ENCODE peak calls at places on chromosomes 3 and 15, in five cellular contexts. One of them, this sample, is unnamed.

GRCh38 chr3:58487140-58487886 is 4.6 kb upstream of the KCTD6 start:
- DNase-seq in GM12864: no peak
- DNase-seq in mucosa of descending colon: peak
- DNase-seq in AG10803: peak
- DNase-seq in esophagus squamous epithelium: no peak
- DNase-seq in this sample: peak

GRCh38 chr3:57160046-57160730 is 5.0 kb downstream of the IL17RD start:
- DNase-seq in GM12864: no peak
- DNase-seq in mucosa of descending colon: no peak
- DNase-seq in esophagus squamous epithelium: no peak
- DNase-seq in AG10803: no peak
- DNase-seq in this sample: peak

GRCh38 chr15:49163678-49164077 is 6.4 kb upstream of the GALK2 start:
- DNase-seq in AG10803: no peak
- DNase-seq in GM12864: no peak
- DNase-seq in esophagus squamous epithelium: no peak
- DNase-seq in mucosa of descending colon: no peak
- DNase-seq in this sample: no peak

GRCh38 chr15:89801471-89802205 is 13.0 kb downstream of the ANPEP start:
- DNase-seq in AG10803: no peak
- DNase-seq in GM12864: no peak
- DNase-seq in mucosa of descending colon: peak
- DNase-seq in esophagus squamous epithelium: no peak
- DNase-seq in this sample: no peak

GRCh38 chr3:45976191-45977091 is 19.2 kb downstream of the FYCO1 start:
- DNase-seq in esophagus squamous epithelium: no peak
- DNase-seq in GM12864: no peak
- DNase-seq in AG10803: no peak
- DNase-seq in mucosa of descending colon: no peak
- DNase-seq in this sample: no peak

GRCh38 chr3:155581579-155581978 is 163.3 kb downstream of the PLCH1 start:
- DNase-seq in mucosa of descending colon: no peak
- DNase-seq in AG10803: no peak
- DNase-seq in esophagus squamous epithelium: no peak
- DNase-seq in GM12864: no peak
- DNase-seq in this sample: no peak

GRCh38 chr15:38374477-38374876 is 79.5 kb upstream of the FAM98B start:
- DNase-seq in mucosa of descending colon: no peak
- DNase-seq in esophagus squamous epithelium: no peak
- DNase-seq in GM12864: no peak
- DNase-seq in AG10803: no peak
- DNase-seq in this sample: no peak

GRCh38 chr3:126550488-126551051 is 8.2 kb downstream of the C3orf22 start:
- DNase-seq in AG10803: no peak
- DNase-seq in GM12864: no peak
- DNase-seq in esophagus squamous epithelium: no peak
- DNase-seq in mucosa of descending colon: no peak
- DNase-seq in this sample: no peak

GRCh38 chr3:68088216-68088615 is 433.8 kb upstream of the SUCLG2 start:
- DNase-seq in mucosa of descending colon: no peak
- DNase-seq in esophagus squamous epithelium: no peak
- DNase-seq in GM12864: no peak
- DNase-seq in AG10803: no peak
- DNase-seq in this sample: no peak

GRCh38 chr15:72835289-72835890 is 51.8 kb upstream of the ADPGK start:
- DNase-seq in mucosa of descending colon: no peak
- DNase-seq in GM12864: no peak
- DNase-seq in esophagus squamous epithelium: no peak
- DNase-seq in AG10803: no peak
- DNase-seq in this sample: peak

GRCh38 chr3:20215636-20216035 is 29.6 kb upstream of the SGO1 start:
- DNase-seq in mucosa of descending colon: no peak
- DNase-seq in GM12864: no peak
- DNase-seq in AG10803: no peak
- DNase-seq in esophagus squamous epithelium: no peak
- DNase-seq in this sample: no peak

GRCh38 chr3:143306419-143306818 is 186.8 kb downstream of the CHST2 start:
- DNase-seq in AG10803: no peak
- DNase-seq in mucosa of descending colon: peak
- DNase-seq in GM12864: no peak
- DNase-seq in esophagus squamous epithelium: no peak
- DNase-seq in this sample: peak

GRCh38 chr3:119810018-119810435 is 28.1 kb downstream of the NR1I2 start:
- DNase-seq in esophagus squamous epithelium: peak
- DNase-seq in GM12864: peak
- DNase-seq in mucosa of descending colon: peak
- DNase-seq in AG10803: peak
- DNase-seq in this sample: peak

GRCh38 chr3:11774296-11774877 is 72.3 kb downstream of the TAMM41 start:
- DNase-seq in GM12864: no peak
- DNase-seq in mucosa of descending colon: no peak
- DNase-seq in AG10803: peak
- DNase-seq in esophagus squamous epithelium: no peak
- DNase-seq in this sample: peak

GRCh38 chr15:80208758-80209734 is 43.0 kb downstream of the CTXND1 start:
- DNase-seq in GM12864: no peak
- DNase-seq in AG10803: no peak
- DNase-seq in mucosa of descending colon: no peak
- DNase-seq in esophagus squamous epithelium: no peak
- DNase-seq in this sample: no peak

GRCh38 chr3:15102256-15102655 is 3.3 kb upstream of the RBSN start:
- DNase-seq in mucosa of descending colon: peak
- DNase-seq in esophagus squamous epithelium: no peak
- DNase-seq in AG10803: no peak
- DNase-seq in GM12864: no peak
- DNase-seq in this sample: no peak

GRCh38 chr3:8882171-8882593 is 81.1 kb downstream of the RAD18 start:
- DNase-seq in mucosa of descending colon: no peak
- DNase-seq in esophagus squamous epithelium: no peak
- DNase-seq in GM12864: no peak
- DNase-seq in AG10803: no peak
- DNase-seq in this sample: no peak

GRCh38 chr3:173739716-173740115 is 342.2 kb downstream of the NLGN1 start:
- DNase-seq in esophagus squamous epithelium: no peak
- DNase-seq in AG10803: no peak
- DNase-seq in mucosa of descending colon: no peak
- DNase-seq in GM12864: no peak
- DNase-seq in this sample: peak

GRCh38 chr3:60147249-60147648 is 1097.4 kb upstream of the CFAP20DC start:
- DNase-seq in GM12864: no peak
- DNase-seq in AG10803: no peak
- DNase-seq in mucosa of descending colon: no peak
- DNase-seq in esophagus squamous epithelium: no peak
- DNase-seq in this sample: no peak

GRCh38 chr3:38348903-38349302 is 2.3 kb downstream of the XYLB start:
- DNase-seq in esophagus squamous epithelium: no peak
- DNase-seq in GM12864: no peak
- DNase-seq in mucosa of descending colon: no peak
- DNase-seq in AG10803: peak
- DNase-seq in this sample: peak

GRCh38 chr3:29649815-29650547 is 369.1 kb downstream of the RBMS3 start:
- DNase-seq in GM12864: peak
- DNase-seq in esophagus squamous epithelium: no peak
- DNase-seq in mucosa of descending colon: no peak
- DNase-seq in AG10803: peak
- DNase-seq in this sample: peak

GRCh38 chr3:188153498-188153948 is 434 bp upstream of the LPP start:
- DNase-seq in esophagus squamous epithelium: peak
- DNase-seq in AG10803: peak
- DNase-seq in mucosa of descending colon: peak
- DNase-seq in GM12864: no peak
- DNase-seq in this sample: peak

GRCh38 chr3:128787256-128788253 is 61.6 kb downstream of the RAB7A start:
- DNase-seq in esophagus squamous epithelium: no peak
- DNase-seq in AG10803: peak
- DNase-seq in GM12864: peak
- DNase-seq in mucosa of descending colon: no peak
- DNase-seq in this sample: peak

GRCh38 chr3:171880471-171880870 is 37.3 kb downstream of the TMEM212 start:
- DNase-seq in esophagus squamous epithelium: no peak
- DNase-seq in mucosa of descending colon: no peak
- DNase-seq in GM12864: no peak
- DNase-seq in AG10803: no peak
- DNase-seq in this sample: no peak

GRCh38 chr3:167761302-167761701 is 25.8 kb downstream of the SERPINI1 start:
- DNase-seq in GM12864: no peak
- DNase-seq in esophagus squamous epithelium: no peak
- DNase-seq in mucosa of descending colon: no peak
- DNase-seq in AG10803: no peak
- DNase-seq in this sample: no peak

GRCh38 chr3:96449803-96450202 is 364.6 kb upstream of the EPHA6 start:
- DNase-seq in AG10803: no peak
- DNase-seq in mucosa of descending colon: no peak
- DNase-seq in esophagus squamous epithelium: no peak
- DNase-seq in GM12864: no peak
- DNase-seq in this sample: no peak

GRCh38 chr3:157369712-157370447 is 66.8 kb upstream of the PTX3 start:
- DNase-seq in mucosa of descending colon: no peak
- DNase-seq in esophagus squamous epithelium: no peak
- DNase-seq in GM12864: no peak
- DNase-seq in AG10803: no peak
- DNase-seq in this sample: peak

GRCh38 chr3:49606427-49606826 is 52.1 kb downstream of the BSN start:
- DNase-seq in mucosa of descending colon: no peak
- DNase-seq in AG10803: no peak
- DNase-seq in esophagus squamous epithelium: no peak
- DNase-seq in GM12864: no peak
- DNase-seq in this sample: no peak

DNA sequence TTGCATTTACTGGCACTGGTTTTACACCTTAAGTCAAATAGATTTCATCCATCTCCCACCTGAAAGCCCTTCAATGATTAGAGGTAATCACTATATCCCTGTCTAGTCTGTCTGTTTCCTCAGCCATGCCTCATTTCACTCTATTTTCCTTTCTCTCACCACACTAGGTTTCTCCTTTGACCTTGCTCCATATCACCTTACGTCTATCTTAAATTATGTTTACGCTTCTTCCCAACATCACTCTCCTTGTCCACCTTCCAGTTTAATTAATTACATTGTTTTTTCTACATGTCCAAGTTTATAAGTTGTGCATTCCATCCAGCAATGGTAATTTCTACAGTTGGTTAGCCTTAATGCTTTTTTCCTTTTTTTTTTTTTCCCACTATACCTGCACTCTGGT is 396.7 kb upstream of the PDZRN3 start:
- DNase-seq in mucosa of descending colon: no peak
- DNase-seq in esophagus squamous epithelium: no peak
- DNase-seq in AG10803: no peak
- DNase-seq in GM12864: no peak
- DNase-seq in this sample: no peak
- TF ChIP-seq CTCF in mucosa of descending colon: no peak
- TF ChIP-seq CTCF in esophagus squamous epithelium: no peak
- TF ChIP-seq CTCF in AG10803: no peak
- TF ChIP-seq CTCF in GM12864: no peak
- TF ChIP-seq CTCF in this sample: no peak

GRCh38 chr3:165259518-165260193 is 63.5 kb upstream of the SLITRK3 start:
- DNase-seq in mucosa of descending colon: no peak
- DNase-seq in AG10803: no peak
- DNase-seq in GM12864: no peak
- DNase-seq in esophagus squamous epithelium: no peak
- DNase-seq in this sample: peak

GRCh38 chr3:165256554-165256953 is 60.4 kb upstream of the SLITRK3 start:
- DNase-seq in AG10803: no peak
- DNase-seq in GM12864: no peak
- DNase-seq in esophagus squamous epithelium: no peak
- DNase-seq in mucosa of descending colon: no peak
- DNase-seq in this sample: no peak

GRCh38 chr3:165254812-165255211 is 58.6 kb upstream of the SLITRK3 start:
- DNase-seq in GM12864: no peak
- DNase-seq in AG10803: peak
- DNase-seq in mucosa of descending colon: no peak
- DNase-seq in esophagus squamous epithelium: no peak
- DNase-seq in this sample: peak
- TF ChIP-seq CTCF in GM12864: no peak
- TF ChIP-seq CTCF in AG10803: no peak
- TF ChIP-seq CTCF in mucosa of descending colon: no peak
- TF ChIP-seq CTCF in esophagus squamous epithelium: no peak
- TF ChIP-seq CTCF in this sample: no peak

GRCh38 chr15:70754862-70755261 is 8.5 kb downstream of the UACA start:
- DNase-seq in AG10803: no peak
- DNase-seq in GM12864: no peak
- DNase-seq in mucosa of descending colon: no peak
- DNase-seq in esophagus squamous epithelium: no peak
- DNase-seq in this sample: no peak
- TF ChIP-seq CTCF in AG10803: peak
- TF ChIP-seq CTCF in GM12864: no peak
- TF ChIP-seq CTCF in mucosa of descending colon: no peak
- TF ChIP-seq CTCF in esophagus squamous epithelium: no peak
- TF ChIP-seq CTCF in this sample: no peak

GRCh38 chr15:65335278-65336055 is 31.0 kb downstream of the RNU5B-1 start:
- DNase-seq in mucosa of descending colon: no peak
- DNase-seq in GM12864: no peak
- DNase-seq in AG10803: no peak
- DNase-seq in esophagus squamous epithelium: no peak
- DNase-seq in this sample: no peak

GRCh38 chr15:65337436-65338070 is 33.1 kb downstream of the RNU5B-1 start:
- DNase-seq in mucosa of descending colon: no peak
- DNase-seq in AG10803: no peak
- DNase-seq in esophagus squamous epithelium: no peak
- DNase-seq in GM12864: no peak
- DNase-seq in this sample: no peak

GRCh38 chr15:65334586-65335231 is 30.2 kb downstream of the RNU5B-1 start:
- DNase-seq in GM12864: no peak
- DNase-seq in AG10803: no peak
- DNase-seq in mucosa of descending colon: no peak
- DNase-seq in esophagus squamous epithelium: no peak
- DNase-seq in this sample: no peak

GRCh38 chr15:65336767-65337435 is 32.4 kb downstream of the RNU5B-1 start:
- DNase-seq in AG10803: no peak
- DNase-seq in esophagus squamous epithelium: no peak
- DNase-seq in GM12864: no peak
- DNase-seq in mucosa of descending colon: no peak
- DNase-seq in this sample: no peak

GRCh38 chr15:65336369-65336766 is 31.9 kb downstream of the RNU5B-1 start:
- DNase-seq in GM12864: no peak
- DNase-seq in AG10803: no peak
- DNase-seq in mucosa of descending colon: no peak
- DNase-seq in esophagus squamous epithelium: no peak
- DNase-seq in this sample: no peak
- TF ChIP-seq CTCF in GM12864: no peak
- TF ChIP-seq CTCF in AG10803: no peak
- TF ChIP-seq CTCF in mucosa of descending colon: no peak
- TF ChIP-seq CTCF in esophagus squamous epithelium: no peak
- TF ChIP-seq CTCF in this sample: no peak

GRCh38 chr3:160577551-160578195 is 12.3 kb upstream of the KPNA4 start:
- DNase-seq in esophagus squamous epithelium: no peak
- DNase-seq in GM12864: no peak
- DNase-seq in mucosa of descending colon: no peak
- DNase-seq in AG10803: no peak
- DNase-seq in this sample: peak
- TF ChIP-seq CTCF in esophagus squamous epithelium: no peak
- TF ChIP-seq CTCF in GM12864: no peak
- TF ChIP-seq CTCF in mucosa of descending colon: no peak
- TF ChIP-seq CTCF in AG10803: no peak
- TF ChIP-seq CTCF in this sample: no peak

GRCh38 chr3:195895078-195895899 is 13.1 kb downstream of the TNK2 start:
- DNase-seq in GM12864: no peak
- DNase-seq in esophagus squamous epithelium: no peak
- DNase-seq in AG10803: peak
- DNase-seq in mucosa of descending colon: peak
- DNase-seq in this sample: peak
- TF ChIP-seq CTCF in GM12864: peak
- TF ChIP-seq CTCF in esophagus squamous epithelium: no peak
- TF ChIP-seq CTCF in AG10803: peak
- TF ChIP-seq CTCF in mucosa of descending colon: no peak
- TF ChIP-seq CTCF in this sample: peak

This sample was measured in cardiac fibroblast.